ENCODE peak calls at places on chromosomes 7 and 10, in eight cellular contexts. D is MM.1S, O is A549, Y is prostate gland, C is epithelial cell of esophagus, W is ovary, M is adrenal gland, P is glutamatergic neuron. K is an unnamed sample.

GRCh38 chr7:26723140-26723539 is 141.2 kb downstream of the SKAP2 start:
- DNase-seq in D (peak), O (no peak), Y (no peak), C (no peak), W (no peak), M (no peak), P (no peak), K (no peak)

GRCh38 chr7:151792671-151793070 is 84.2 kb downstream of the PRKAG2 start:
- DNase-seq in D (no peak), O (no peak), Y (no peak), C (no peak), W (no peak), M (no peak), P (peak), K (no peak)

GRCh38 chr7:5526190-5527037 is 102.8 kb upstream of the TNRC18 start:
- DNase-seq in D (peak), O (peak), Y (peak), C (peak), W (peak), M (peak), P (no peak), K (no peak)

GRCh38 chr7:121985476-121985875 is 112.5 kb downstream of the PTPRZ1 start:
- DNase-seq in D (no peak), O (peak), Y (no peak), C (no peak), W (no peak), M (no peak), P (no peak), K (no peak)

GRCh38 chr10:92727550-92727949 is 37.8 kb downstream of the HHEX start:
- DNase-seq in D (no peak), O (no peak), Y (no peak), C (no peak), W (no peak), M (no peak), P (no peak), K (no peak)

GRCh38 chr10:34121974-34122282 is 693.2 kb downstream of the PARD3 start:
- DNase-seq in D (no peak), O (no peak), Y (no peak), C (peak), W (no peak), M (no peak), P (no peak), K (no peak)

GRCh38 chr7:156618078-156618790 is 22.3 kb upstream of the RNF32 start:
- DNase-seq in D (no peak), O (no peak), Y (no peak), C (no peak), W (no peak), M (no peak), P (no peak), K (no peak)

GRCh38 chr10:14008648-14009072 is 322.1 kb downstream of the FRMD4A start:
- DNase-seq in D (no peak), O (no peak), Y (no peak), C (no peak), W (no peak), M (no peak), P (no peak), K (no peak)

GRCh38 chr7:43018446-43018845 is 86.3 kb downstream of the MRPL32 start:
- DNase-seq in D (no peak), O (peak), Y (no peak), C (peak), W (no peak), M (no peak), P (no peak), K (no peak)

GRCh38 chr10:24722131-24722675 is 1.5 kb downstream of the ARHGAP21 start:
- DNase-seq in D (peak), O (peak), Y (no peak), C (peak), W (no peak), M (peak), P (no peak), K (no peak)

GRCh38 chr7:48045205-48045765 is 9.9 kb downstream of the C7orf57 start:
- DNase-seq in D (no peak), O (no peak), Y (no peak), C (no peak), W (no peak), M (no peak), P (no peak), K (no peak)

GRCh38 chr7:121000091-121000983 is 11.8 kb downstream of the CPED1 start:
- DNase-seq in D (peak), O (no peak), Y (no peak), C (no peak), W (no peak), M (no peak), P (no peak), K (no peak)

GRCh38 chr10:58157076-58157766 is 110.5 kb downstream of the IPMK start:
- DNase-seq in D (no peak), O (peak), Y (no peak), C (peak), W (no peak), M (no peak), P (no peak), K (no peak)

GRCh38 chr7:142104550-142105527 is 6.7 kb upstream of the MGAM2 start:
- DNase-seq in D (peak), O (peak), Y (no peak), C (peak), W (no peak), M (peak), P (no peak), K (no peak)

GRCh38 chr7:3301831-3302618 is 973 bp downstream of the SDK1 start:
- DNase-seq in D (no peak), O (peak), Y (peak), C (peak), W (peak), M (no peak), P (peak), K (no peak)

GRCh38 chr7:142496545-142496991 is 238.7 kb upstream of the PRSS58 start:
- DNase-seq in D (peak), O (peak), Y (peak), C (peak), W (no peak), M (no peak), P (no peak), K (peak)

GRCh38 chr10:62077330-62078015 is 176.0 kb downstream of the ARID5B start:
- DNase-seq in D (no peak), O (no peak), Y (no peak), C (no peak), W (no peak), M (no peak), P (no peak), K (no peak)

GRCh38 chr10:22230331-22230833 is 12.6 kb upstream of the EBLN1 start:
- DNase-seq in D (peak), O (peak), Y (peak), C (peak), W (no peak), M (no peak), P (no peak), K (peak)

GRCh38 chr10:119812684-119813083 is 60.0 kb downstream of the MCMBP start:
- DNase-seq in D (no peak), O (no peak), Y (no peak), C (no peak), W (no peak), M (no peak), P (no peak), K (no peak)

GRCh38 chr7:80151274-80151665 is 16.6 kb downstream of the GNAI1 start:
- DNase-seq in D (peak), O (no peak), Y (no peak), C (peak), W (no peak), M (no peak), P (no peak), K (no peak)

GRCh38 chr10:126500866-126501265 is 112.6 kb upstream of the ADAM12 start:
- DNase-seq in D (peak), O (no peak), Y (no peak), C (no peak), W (no peak), M (no peak), P (no peak), K (no peak)

GRCh38 chr10:99582255-99582770 is 37.9 kb downstream of the SLC25A28 start:
- DNase-seq in D (no peak), O (no peak), Y (no peak), C (peak), W (no peak), M (no peak), P (no peak), K (no peak)

GRCh38 chr10:118729641-118730258 is 25.0 kb downstream of the CACUL1 start:
- DNase-seq in D (no peak), O (no peak), Y (no peak), C (peak), W (no peak), M (no peak), P (no peak), K (no peak)

GRCh38 chr7:128304212-128304611 is 39.5 kb downstream of the RBM28 start:
- DNase-seq in D (no peak), O (no peak), Y (no peak), C (peak), W (no peak), M (no peak), P (no peak), K (no peak)

GRCh38 chr10:104643023-104643663 is 2.1 kb downstream of the SORCS3 start:
- DNase-seq in D (no peak), O (no peak), Y (no peak), C (no peak), W (no peak), M (no peak), P (no peak), K (no peak)
- TF ChIP-seq CTCF in D (no peak), O (no peak), Y (no peak), C (no peak), W (no peak), M (no peak), P (no peak), K (no peak)

GRCh38 chr10:11437391-11438241 is 173.8 kb downstream of the USP6NL start:
- DNase-seq in D (no peak), O (no peak), Y (no peak), C (no peak), W (no peak), M (no peak), P (no peak), K (no peak)

GRCh38 chr10:11433657-11434056 is 177.8 kb downstream of the USP6NL start:
- DNase-seq in D (no peak), O (no peak), Y (no peak), C (no peak), W (no peak), M (no peak), P (no peak), K (no peak)

GRCh38 chr10:11430421-11431275 is 180.8 kb downstream of the USP6NL start:
- DNase-seq in D (no peak), O (no peak), Y (peak), C (no peak), W (no peak), M (no peak), P (no peak), K (no peak)

GRCh38 chr10:11435621-11436020 is 175.8 kb downstream of the USP6NL start:
- DNase-seq in D (no peak), O (no peak), Y (no peak), C (no peak), W (no peak), M (no peak), P (no peak), K (no peak)

DNA sequence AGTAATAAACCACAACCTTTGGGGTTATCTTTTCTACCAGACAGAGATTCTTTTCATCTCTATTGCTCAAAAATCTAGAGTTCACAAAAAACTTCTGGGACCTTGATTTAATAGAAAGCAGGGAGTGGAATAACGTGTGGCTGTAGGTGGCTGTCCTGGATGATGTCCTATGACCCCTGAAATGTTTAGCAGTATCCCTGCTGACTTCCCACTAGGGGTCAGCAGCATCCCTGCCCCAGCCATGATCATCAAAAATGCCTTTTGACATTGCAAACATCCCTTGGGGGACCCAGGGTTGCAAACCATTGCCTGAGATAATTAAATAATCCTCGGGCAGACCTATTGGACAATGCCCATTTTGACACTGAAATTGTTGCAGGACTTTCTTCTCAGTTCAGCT is 177.1 kb downstream of the USP6NL start:
- DNase-seq in D (no peak), O (no peak), Y (no peak), C (no peak), W (no peak), M (no peak), P (no peak), K (peak)
- TF ChIP-seq CTCF in D (peak), O (peak), Y (no peak), C (no peak), W (no peak), M (no peak), P (peak), K (peak)

GRCh38 chr7:96004598-96004997 is 232.2 kb downstream of the DYNC1I1 start:
- DNase-seq in D (no peak), O (no peak), Y (no peak), C (no peak), W (no peak), M (no peak), P (no peak), K (no peak)
- TF ChIP-seq CTCF in D (no peak), O (no peak), Y (no peak), C (no peak), W (no peak), M (no peak), P (no peak), K (no peak)

DNA sequence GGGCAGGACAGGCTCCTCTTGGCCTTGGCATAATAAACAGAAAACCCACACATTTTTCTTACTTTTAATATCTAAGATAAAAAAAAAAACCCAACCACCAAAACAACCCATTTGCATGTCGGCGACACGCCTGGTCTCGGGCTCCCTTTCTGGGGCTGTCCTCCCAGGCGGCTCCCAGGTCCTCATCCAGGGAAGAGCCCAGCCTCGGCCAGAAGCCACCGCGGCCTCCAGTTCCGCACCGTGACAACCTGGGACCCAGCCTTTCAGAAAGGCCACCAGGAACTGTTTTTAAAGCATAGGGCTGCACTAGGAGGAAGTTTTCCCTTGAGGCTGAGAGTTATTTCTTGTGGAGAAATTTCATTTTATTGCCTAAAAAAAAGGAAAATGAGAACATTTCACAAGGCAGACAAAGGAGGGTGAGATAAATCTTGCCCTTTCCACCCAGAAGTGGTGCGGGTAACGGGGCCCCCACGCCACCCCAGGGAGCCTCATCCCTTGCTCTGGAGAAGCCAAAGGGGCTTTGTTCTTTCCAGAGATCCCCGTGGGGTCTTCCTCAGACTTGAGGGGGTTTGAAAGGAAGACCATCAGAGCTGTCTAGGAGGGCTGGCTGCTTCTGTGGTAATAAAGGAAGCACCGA is 39.2 kb upstream of the MKRN1 start:
- DNase-seq in D (no peak), O (no peak), Y (no peak), C (no peak), W (peak), M (no peak), P (no peak), K (no peak)
- TF ChIP-seq CTCF in D (no peak), O (no peak), Y (no peak), C (no peak), W (no peak), M (no peak), P (no peak), K (no peak)

DNA sequence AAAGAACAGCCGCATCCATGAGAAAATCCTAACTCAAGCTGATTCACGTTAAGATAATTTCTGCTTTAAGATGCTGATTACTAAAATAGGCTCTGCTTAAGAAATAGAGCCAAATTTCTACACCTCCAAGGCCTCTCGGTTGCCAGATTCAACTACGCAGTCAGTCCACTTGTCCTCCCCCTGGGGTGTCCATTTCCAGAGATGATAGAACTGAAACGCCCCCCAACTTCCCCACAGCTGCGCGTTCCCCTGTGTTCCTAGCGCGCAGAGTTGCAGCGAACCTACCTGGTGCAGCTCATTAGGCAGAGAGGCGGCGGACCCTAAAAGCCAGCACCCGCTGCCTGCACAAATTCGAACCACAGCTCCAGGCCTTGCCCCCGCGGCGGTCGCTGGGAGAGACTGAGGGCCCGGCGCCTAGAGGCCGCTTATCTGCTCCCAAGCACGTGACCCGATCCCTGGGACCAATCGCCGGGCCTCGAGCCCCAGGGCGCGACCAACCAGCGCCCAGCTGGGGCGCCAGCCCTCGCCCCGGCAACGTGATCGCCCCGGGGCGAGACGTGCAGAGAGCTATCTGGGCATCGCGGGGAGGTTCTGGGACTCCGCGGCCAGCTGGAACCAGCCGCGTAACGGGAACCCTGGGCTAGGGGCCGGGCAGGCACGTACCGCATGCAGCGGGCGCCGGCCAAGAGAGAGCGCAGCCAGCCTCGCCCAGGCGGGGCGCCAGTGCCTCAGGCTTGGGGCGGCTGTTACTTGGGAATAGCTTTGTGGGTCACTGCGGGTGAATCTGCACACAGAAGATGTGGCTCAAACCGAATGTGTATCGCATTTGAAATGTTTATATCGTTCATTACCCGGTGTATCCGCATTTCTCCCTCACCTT is at the start of gene PPP1R3C:
- DNase-seq in D (peak), O (peak), Y (peak), C (peak), W (peak), M (peak), P (peak), K (peak)
- TF ChIP-seq CTCF in D (no peak), O (peak), Y (peak), C (peak), W (peak), M (peak), P (no peak), K (peak)

DNA sequence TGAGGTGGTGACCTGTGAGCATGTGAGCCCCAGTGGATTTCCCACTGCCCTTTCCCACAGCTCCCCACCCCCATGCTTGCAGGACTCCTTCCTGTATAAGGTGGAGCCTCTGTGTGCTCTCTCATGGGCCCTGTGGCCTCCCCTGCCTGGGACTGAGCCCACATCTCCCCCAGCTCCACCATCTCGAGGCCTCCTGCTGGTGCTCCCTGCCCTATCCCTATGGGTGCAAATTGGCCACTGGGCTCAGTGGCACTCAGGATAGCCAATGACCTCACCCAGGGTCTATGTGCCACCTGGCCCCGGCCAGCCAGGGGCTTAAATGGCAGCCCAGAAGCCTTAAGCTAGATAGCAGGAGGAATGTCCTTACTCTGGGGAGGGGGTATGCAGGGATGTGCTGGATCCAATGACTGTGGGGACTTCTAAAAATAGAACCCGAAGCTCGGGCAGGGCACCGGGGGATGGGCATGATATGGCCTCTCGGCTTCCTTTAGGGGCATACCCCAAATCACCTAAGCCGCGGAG is 2.0 kb downstream of the LDB3 start:
- DNase-seq in D (no peak), O (no peak), Y (no peak), C (no peak), W (no peak), M (no peak), P (no peak), K (no peak)
- TF ChIP-seq CTCF in D (no peak), O (no peak), Y (no peak), C (no peak), W (no peak), M (no peak), P (no peak), K (no peak)

GRCh38 chr10:98446121-98446655 is 547 bp downstream of the HPS1 start:
- DNase-seq in D (peak), O (no peak), Y (no peak), C (peak), W (peak), M (peak), P (peak), K (peak)

GRCh38 chr10:98449287-98449686 is 2.6 kb upstream of the HPS1 start:
- DNase-seq in D (no peak), O (no peak), Y (no peak), C (no peak), W (no peak), M (no peak), P (no peak), K (no peak)

GRCh38 chr10:98446656-98447221 is at the start of gene HPS1:
- DNase-seq in D (peak), O (peak), Y (peak), C (peak), W (peak), M (peak), P (peak), K (peak)

GRCh38 chr10:98445200-98445812 is 1.4 kb downstream of the HPS1 start:
- DNase-seq in D (no peak), O (no peak), Y (no peak), C (no peak), W (no peak), M (no peak), P (no peak), K (no peak)

DNA sequence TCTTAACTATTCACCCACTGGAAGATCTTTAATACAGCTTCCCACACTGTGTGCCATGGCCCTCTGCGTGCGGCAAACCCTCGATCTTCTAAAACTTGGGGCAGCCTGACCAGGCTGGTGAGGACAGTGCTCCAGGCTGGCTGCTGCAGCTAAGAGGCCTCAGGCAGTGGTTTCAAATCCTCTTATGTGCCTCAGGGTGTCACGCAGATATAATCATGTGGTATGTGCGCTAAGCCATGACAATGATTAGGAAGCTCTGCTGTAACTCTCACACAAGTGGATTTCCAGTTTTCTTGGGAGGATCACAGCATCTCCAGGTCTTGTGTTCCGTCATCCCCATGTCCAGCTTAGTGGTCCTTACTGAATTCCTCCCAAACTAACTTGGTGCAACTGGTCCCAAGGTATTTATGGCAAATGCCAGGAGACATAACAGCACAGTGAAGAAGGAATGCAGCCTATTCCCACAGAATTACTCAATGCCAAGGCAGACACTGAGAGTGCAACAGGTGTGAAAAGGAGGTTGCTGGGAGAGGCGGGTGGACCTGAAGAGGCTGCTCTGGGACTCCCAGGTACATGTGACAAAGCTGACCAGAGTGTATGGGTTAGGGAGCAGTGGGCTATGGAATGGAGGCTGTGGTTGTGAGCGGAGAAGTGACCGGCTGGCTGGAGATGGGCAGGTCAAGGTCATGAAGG is 2.3 kb downstream of the HPS1 start:
- DNase-seq in D (no peak), O (no peak), Y (no peak), C (no peak), W (no peak), M (no peak), P (no peak), K (no peak)
- TF ChIP-seq CTCF in D (no peak), O (no peak), Y (no peak), C (no peak), W (no peak), M (no peak), P (no peak), K (no peak)

GRCh38 chr10:12902135-12902572 is 99.4 kb downstream of the CCDC3 start:
- DNase-seq in D (peak), O (peak), Y (peak), C (peak), W (peak), M (peak), P (peak), K (peak)
- TF ChIP-seq CTCF in D (peak), O (peak), Y (peak), C (peak), W (peak), M (peak), P (peak), K (peak)

K was measured in GM13977.